ENCODE peak calls at places on chromosomes 13 and 19, in four cellular contexts. A is K562, K is GM12878, N is WTC11. W is an unnamed sample.

GRCh38 chr13:39253774-39254173 is 215.5 kb downstream of the NHLRC3 start:
- DNase-seq in A (no peak), K (no peak), N (no peak), W (no peak)

GRCh38 chr13:110062077-110062776 is 244.7 kb downstream of the COL4A1 start:
- DNase-seq in A (no peak), K (no peak), N (no peak), W (no peak)

GRCh38 chr19:48752511-48753365 is at the start of gene FUT1:
- DNase-seq in A (peak), K (no peak), N (peak), W (no peak)

GRCh38 chr19:51821921-51822716 is 27.2 kb downstream of the FPR3 start:
- DNase-seq in A (no peak), K (no peak), N (no peak), W (no peak)

GRCh38 chr13:113447596-113447995 is 5.7 kb downstream of the ADPRHL1 start:
- DNase-seq in A (no peak), K (no peak), N (no peak), W (no peak)

GRCh38 chr13:32125221-32125621 is 93.6 kb downstream of the FRY start:
- DNase-seq in A (no peak), K (no peak), N (no peak), W (no peak)

GRCh38 chr13:103187621-103188020 is 121.4 kb upstream of the SLC10A2 start:
- DNase-seq in A (no peak), K (no peak), N (no peak), W (no peak)

GRCh38 chr13:47859129-47859528 is 141.9 kb downstream of the SUCLA2 start:
- DNase-seq in A (no peak), K (no peak), N (no peak), W (no peak)

GRCh38 chr13:111183959-111184684 is 69.0 kb downstream of the ARHGEF7 start:
- DNase-seq in A (no peak), K (no peak), N (no peak), W (no peak)

GRCh38 chr13:27632214-27632613 is 10.5 kb downstream of the POLR1D start:
- DNase-seq in A (no peak), K (no peak), N (no peak), W (no peak)

GRCh38 chr13:31749929-31750328 is 10.6 kb downstream of the RXFP2 start:
- DNase-seq in A (no peak), K (no peak), N (no peak), W (no peak)

GRCh38 chr13:102907886-102908515 is 62.2 kb downstream of the ERCC5 start:
- DNase-seq in A (no peak), K (no peak), N (no peak), W (no peak)

GRCh38 chr19:13872695-13873389 is 4.1 kb upstream of the NANOS3 start:
- DNase-seq in A (peak), K (no peak), N (peak), W (no peak)

GRCh38 chr19:47013041-47013517 is 6.6 kb upstream of the NPAS1 start:
- DNase-seq in A (peak), K (no peak), N (peak), W (peak)

GRCh38 chr13:96967248-96967745 is 27.0 kb downstream of the OXGR1 start:
- DNase-seq in A (peak), K (no peak), N (no peak), W (peak)

GRCh38 chr19:34316741-34317241 is 48.2 kb upstream of the GPI start:
- DNase-seq in A (peak), K (no peak), N (no peak), W (no peak)

GRCh38 chr19:31220540-31220939 is 128.7 kb downstream of the TSHZ3 start:
- DNase-seq in A (peak), K (no peak), N (no peak), W (no peak)

GRCh38 chr19:21117041-21117907 is 24.6 kb upstream of the ZNF431 start:
- DNase-seq in A (no peak), K (no peak), N (no peak), W (no peak)

GRCh38 chr19:7888145-7888825 is at the start of gene LRRC8E:
- DNase-seq in A (peak), K (no peak), N (peak), W (peak)

GRCh38 chr13:95275322-95276118 is 25.7 kb downstream of the ABCC4 start:
- DNase-seq in A (no peak), K (no peak), N (no peak), W (peak)

GRCh38 chr19:18710986-18711751 is 27.7 kb downstream of the CRTC1 start:
- DNase-seq in A (no peak), K (no peak), N (no peak), W (no peak)

GRCh38 chr19:30870861-30871260 is 478.4 kb downstream of the TSHZ3 start:
- DNase-seq in A (no peak), K (no peak), N (no peak), W (no peak)

GRCh38 chr13:113646921-113647340 is 11.1 kb downstream of the ATP4B start:
- DNase-seq in A (no peak), K (no peak), N (peak), W (no peak)

GRCh38 chr19:3243851-3244700 is 19.6 kb downstream of the CELF5 start:
- DNase-seq in A (peak), K (no peak), N (peak), W (peak)

GRCh38 chr19:41930926-41931592 is 2.8 kb upstream of the ERFL start:
- DNase-seq in A (no peak), K (no peak), N (peak), W (no peak)

GRCh38 chr19:8571006-8571411 is 6.2 kb downstream of the MYO1F start:
- DNase-seq in A (no peak), K (no peak), N (no peak), W (peak)

GRCh38 chr13:75442736-75443234 is 39.2 kb downstream of the TBC1D4 start:
- DNase-seq in A (no peak), K (no peak), N (no peak), W (no peak)
- TF ChIP-seq CREM in A (no peak), K (no peak), N (no peak), W (no peak)

GRCh38 chr13:62696490-62696889 is 1280.8 kb upstream of the PCDH20 start:
- DNase-seq in A (no peak), K (no peak), N (no peak), W (no peak)

GRCh38 chr13:62702502-62702901 is 1286.9 kb upstream of the PCDH20 start:
- DNase-seq in A (no peak), K (no peak), N (no peak), W (no peak)

DNA sequence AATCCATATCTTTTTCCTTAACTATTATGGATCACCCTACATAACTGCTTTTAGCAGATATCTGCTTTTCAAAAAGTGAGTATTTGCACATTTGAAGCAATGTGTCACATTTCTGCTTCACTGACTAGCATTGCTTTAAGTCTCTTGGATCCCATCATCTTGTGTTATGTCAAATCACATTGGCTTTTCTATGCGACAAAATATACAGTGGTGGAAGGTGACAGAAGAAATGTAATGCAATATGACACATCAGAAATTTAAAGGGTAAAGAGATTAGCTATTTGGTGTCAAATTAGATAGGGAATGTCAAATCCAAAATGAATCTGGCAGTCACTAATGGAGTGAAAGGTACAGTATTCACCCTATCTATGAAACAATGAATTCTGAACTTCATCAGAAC is 1282.1 kb upstream of the PCDH20 start:
- DNase-seq in A (no peak), K (no peak), N (no peak), W (no peak)
- TF ChIP-seq CREM in A (no peak), K (no peak), N (no peak), W (no peak)

GRCh38 chr19:29685326-29685725 is 20.1 kb downstream of the PLEKHF1 start:
- DNase-seq in A (no peak), K (no peak), N (no peak), W (no peak)
- TF ChIP-seq CREM in A (no peak), K (no peak), N (no peak), W (no peak)

GRCh38 chr19:53545271-53546065 is 7.5 kb downstream of the ZNF331 start:
- DNase-seq in A (no peak), K (no peak), N (no peak), W (no peak)
- TF ChIP-seq CREM in A (no peak), K (no peak), N (no peak), W (no peak)

DNA sequence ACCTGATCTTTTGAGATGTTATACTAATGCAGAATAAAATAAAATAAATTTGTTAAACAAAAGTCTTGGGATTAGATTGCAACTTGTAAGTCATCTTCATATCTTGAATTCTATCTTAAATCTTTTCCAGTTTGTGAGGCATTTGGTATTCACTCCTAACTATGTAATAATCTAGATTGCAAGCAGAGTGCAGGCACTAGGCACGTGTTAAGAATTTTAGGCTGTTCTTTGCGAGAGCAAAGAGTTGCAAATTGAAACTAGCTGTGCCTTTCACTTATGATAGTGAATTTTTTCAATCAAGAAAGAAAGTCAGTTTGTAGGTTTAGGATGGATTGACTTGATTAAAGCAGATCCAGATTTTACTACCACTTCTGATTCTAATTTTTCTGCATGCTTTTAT is 264.1 kb upstream of the SPRY2 start:
- DNase-seq in A (no peak), K (no peak), N (no peak), W (no peak)
- TF ChIP-seq CREM in A (no peak), K (no peak), N (no peak), W (no peak)

GRCh38 chr19:38658462-38659306 is 11.2 kb downstream of the ACTN4 start:
- DNase-seq in A (no peak), K (no peak), N (no peak), W (peak)
- TF ChIP-seq CREM in A (no peak), K (no peak), N (no peak), W (peak)

GRCh38 chr13:34065915-34066314 is 248.0 kb downstream of the RFC3 start:
- DNase-seq in A (no peak), K (no peak), N (no peak), W (no peak)
- TF ChIP-seq CREM in A (no peak), K (no peak), N (no peak), W (no peak)

GRCh38 chr19:1648926-1649541 is 3.4 kb downstream of the TCF3 start:
- DNase-seq in A (no peak), K (no peak), N (no peak), W (no peak)
- TF ChIP-seq CREM in A (no peak), K (no peak), N (no peak), W (no peak)

W was measured in HepG2.